ENCODE peak calls at places on chromosomes 6 and 20, in six cellular contexts. A, Y, T, K, F and L are unnamed samples.
A peak's percentile ranks its signal among the peaks of the same experiment; 100 is the strongest.

GRCh38 chr20:5222919-5223634 is 93.7 kb downstream of the PROKR2 start:
- DNase-seq in F (peak; percentile 45), K (no peak), Y (no peak), A (peak; percentile 55), T (peak; percentile 78), L (peak; percentile 30)

GRCh38 chr6:65631711-65632110 is 75.3 kb downstream of the EYS start:
- DNase-seq in T (no peak), A (no peak), K (no peak), F (no peak), Y (no peak), L (no peak)

GRCh38 chr6:129753422-129753821 is 43.4 kb upstream of the ARHGAP18 start:
- DNase-seq in F (no peak), Y (no peak), A (no peak), K (no peak), T (no peak), L (no peak)

GRCh38 chr6:47083586-47084047 is 41.5 kb upstream of the ADGRF1 start:
- DNase-seq in T (no peak), F (no peak), Y (peak; percentile 60), K (no peak), A (peak; percentile 88), L (no peak)

GRCh38 chr6:158819977-158820632 is 937 bp upstream of the EZR start:
- DNase-seq in T (peak; percentile 13), K (no peak), F (no peak), Y (no peak), A (no peak), L (no peak)

GRCh38 chr6:36216559-36216958 is 20.0 kb downstream of the BRPF3 start:
- DNase-seq in A (no peak), T (no peak), K (no peak), Y (no peak), F (no peak), L (no peak)

GRCh38 chr20:44973053-44973452 is 6.7 kb downstream of the STK4 start:
- DNase-seq in K (no peak), F (no peak), T (no peak), A (no peak), Y (no peak), L (no peak)

GRCh38 chr6:446418-447366 is 55.1 kb downstream of the IRF4 start:
- DNase-seq in K (no peak), F (peak; percentile 55), Y (no peak), A (no peak), T (no peak), L (no peak)

GRCh38 chr6:50113114-50113857 is 63.6 kb upstream of the DEFB112 start:
- DNase-seq in A (no peak), T (peak; percentile 50), Y (no peak), F (no peak), K (no peak), L (no peak)